ENCODE peak calls at places on chromosomes 12 and 14, in five cellular contexts. Z is GM12878, E is K562, B is tibial nerve, K is suprapubic skin. U is an unnamed sample.

GRCh38 chr12:121190523-121191031 is 19.4 kb upstream of the P2RX4 start:
- DNase-seq in B (no peak), Z (no peak), E (no peak), K (no peak), U (no peak)

GRCh38 chr12:46886541-46887041 is 60.8 kb upstream of the SLC38A4 start:
- DNase-seq in Z (no peak), B (no peak), E (no peak), K (no peak), U (no peak)

GRCh38 chr12:113880337-113880736 is 85.8 kb downstream of the RBM19 start:
- DNase-seq in E (no peak), K (no peak), Z (no peak), B (no peak), U (no peak)

GRCh38 chr12:110658242-110658641 is 30.7 kb downstream of the HVCN1 start:
- DNase-seq in B (no peak), K (no peak), E (no peak), Z (no peak), U (no peak)

GRCh38 chr12:63353559-63353958 is 202.6 kb upstream of the AVPR1A start:
- DNase-seq in Z (no peak), K (no peak), E (no peak), B (no peak), U (no peak)

GRCh38 chr14:23447634-23448353 is 12.3 kb upstream of the MYH7 start:
- DNase-seq in E (no peak), B (no peak), K (no peak), Z (no peak), U (peak; percentile 83)

GRCh38 chr12:120194534-120195395 is at the start of gene GCN1:
- DNase-seq in B (peak; percentile 70), E (peak; percentile 86), Z (no peak), K (peak; percentile 90), U (peak; percentile 87)

GRCh38 chr14:71834308-71835204 is 97.7 kb upstream of the RGS6 start:
- DNase-seq in B (no peak), Z (no peak), K (no peak), E (no peak), U (no peak)

GRCh38 chr14:67938046-67938445 is 118.5 kb downstream of the RAD51B start:
- DNase-seq in K (no peak), E (no peak), B (no peak), Z (no peak), U (no peak)

GRCh38 chr12:10362828-10363664 is 26.8 kb downstream of the KLRK1 start:
- DNase-seq in K (no peak), Z (peak; percentile 35), E (no peak), B (no peak), U (no peak)

GRCh38 chr14:87975636-87976035 is 17.3 kb downstream of the GALC start:
- DNase-seq in Z (no peak), E (no peak), B (no peak), K (no peak), U (no peak)

DNA sequence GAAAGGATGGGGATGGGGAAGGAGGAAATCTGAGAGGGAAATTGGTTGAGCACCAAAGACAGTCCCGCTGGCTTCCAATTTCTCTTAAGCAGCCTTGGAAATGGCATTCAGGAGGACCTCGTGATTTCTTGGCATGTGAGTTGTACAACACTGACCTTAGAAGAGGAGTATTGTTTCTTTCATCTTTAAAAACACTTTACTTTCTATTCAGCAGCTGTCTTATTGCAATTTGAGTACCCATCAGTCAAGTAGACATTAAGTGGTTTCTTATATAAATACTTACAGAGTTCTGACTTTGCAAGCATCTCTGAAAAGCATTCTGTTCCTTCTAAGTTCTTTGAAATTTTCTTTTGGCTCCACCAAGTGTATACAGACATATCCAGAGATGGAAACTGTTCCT is 83.2 kb downstream of the LMNTD1 start:
- DNase-seq in B (no peak), E (no peak), K (no peak), Z (no peak), U (no peak)
- TF ChIP-seq EP300 in B (no peak), E (no peak), K (no peak), Z (no peak), U (no peak)

GRCh38 chr12:47896633-47897032 is 8.2 kb downstream of the VDR start:
- DNase-seq in K (no peak), B (no peak), E (no peak), Z (no peak), U (peak; percentile 65)
- TF ChIP-seq EP300 in K (no peak), B (no peak), E (no peak), Z (no peak), U (no peak)

GRCh38 chr14:73851567-73852382 is at the start of gene PTGR2:
- DNase-seq in K (peak; percentile 96), E (peak; percentile 94), Z (peak; percentile 74), B (peak; percentile 95), U (peak; percentile 96)
- TF ChIP-seq EP300 in K (no peak), E (no peak), Z (no peak), B (peak; percentile 97), U (peak; percentile 3)

GRCh38 chr12:104611671-104612070 is 154.9 kb downstream of the CHST11 start:
- DNase-seq in B (no peak), E (no peak), K (no peak), Z (no peak), U (no peak)

GRCh38 chr12:104619305-104619704 is 162.6 kb downstream of the CHST11 start:
- DNase-seq in K (no peak), Z (no peak), E (peak; percentile 43), B (no peak), U (no peak)

GRCh38 chr12:104618691-104619090 is 161.9 kb downstream of the CHST11 start:
- DNase-seq in K (no peak), Z (no peak), E (no peak), B (no peak), U (no peak)

GRCh38 chr12:104612381-104612780 is 155.6 kb downstream of the CHST11 start:
- DNase-seq in K (no peak), Z (no peak), E (no peak), B (no peak), U (no peak)

DNA sequence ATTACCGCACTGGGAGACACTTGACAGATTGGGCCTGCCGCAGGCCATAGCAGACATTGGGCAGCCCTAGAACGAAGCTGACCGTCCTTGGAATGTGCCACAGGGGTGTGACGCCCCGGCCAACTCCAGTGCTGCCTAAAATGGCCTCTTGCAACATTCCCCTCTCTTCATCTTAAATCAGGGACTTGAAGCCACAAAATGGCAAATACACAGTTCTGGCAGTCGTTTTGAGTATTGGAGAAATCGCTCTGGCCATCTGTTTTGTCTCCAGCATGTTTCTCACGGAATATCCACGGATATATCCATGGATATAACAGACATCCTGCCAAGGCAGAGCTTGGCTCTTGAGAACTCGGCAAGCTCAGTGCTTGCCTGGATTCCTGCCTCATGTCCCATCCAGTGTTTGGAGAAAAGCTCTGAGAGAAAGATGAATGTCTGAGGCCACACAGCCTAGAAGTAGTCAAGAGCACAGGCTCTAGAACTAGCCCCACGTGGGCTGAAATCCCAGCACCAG is 158.4 kb downstream of the CHST11 start:
- DNase-seq in B (no peak), K (no peak), E (no peak), Z (no peak), U (peak; percentile 29)
- TF ChIP-seq EP300 in B (no peak), K (no peak), E (no peak), Z (no peak), U (no peak)

GRCh38 chr12:67665679-67666078 is 17.1 kb downstream of the DYRK2 start:
- DNase-seq in B (no peak), E (no peak), Z (no peak), K (no peak), U (no peak)

GRCh38 chr12:67661311-67662011 is 12.9 kb downstream of the DYRK2 start:
- DNase-seq in E (no peak), K (no peak), B (no peak), Z (no peak), U (no peak)

GRCh38 chr12:67659296-67659695 is 10.8 kb downstream of the DYRK2 start:
- DNase-seq in E (no peak), K (no peak), B (no peak), Z (no peak), U (no peak)

GRCh38 chr12:67666605-67667004 is 18.1 kb downstream of the DYRK2 start:
- DNase-seq in E (no peak), B (no peak), Z (no peak), K (no peak), U (no peak)

DNA sequence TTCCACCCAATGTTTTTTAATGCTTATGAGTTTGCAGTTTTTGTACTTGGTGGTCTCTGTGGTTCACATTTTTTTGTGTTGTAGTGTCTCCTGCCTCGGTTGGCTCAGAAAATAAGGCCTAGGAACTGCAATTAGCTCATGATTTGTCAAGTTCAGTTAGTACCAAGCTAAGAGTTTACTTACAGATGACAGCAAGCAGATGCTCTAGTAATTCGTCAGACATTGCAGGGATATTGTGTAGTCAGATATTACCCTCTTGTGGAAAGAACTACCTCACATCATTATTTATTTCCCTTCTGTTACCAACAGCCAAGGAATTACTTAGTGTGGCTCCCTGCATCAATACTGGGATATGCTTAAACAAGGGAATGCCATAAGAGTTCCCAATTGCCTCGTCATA is 14.6 kb downstream of the DYRK2 start:
- DNase-seq in E (no peak), B (no peak), K (no peak), Z (no peak), U (no peak)
- TF ChIP-seq EP300 in E (no peak), B (no peak), K (no peak), Z (no peak), U (no peak)

DNA sequence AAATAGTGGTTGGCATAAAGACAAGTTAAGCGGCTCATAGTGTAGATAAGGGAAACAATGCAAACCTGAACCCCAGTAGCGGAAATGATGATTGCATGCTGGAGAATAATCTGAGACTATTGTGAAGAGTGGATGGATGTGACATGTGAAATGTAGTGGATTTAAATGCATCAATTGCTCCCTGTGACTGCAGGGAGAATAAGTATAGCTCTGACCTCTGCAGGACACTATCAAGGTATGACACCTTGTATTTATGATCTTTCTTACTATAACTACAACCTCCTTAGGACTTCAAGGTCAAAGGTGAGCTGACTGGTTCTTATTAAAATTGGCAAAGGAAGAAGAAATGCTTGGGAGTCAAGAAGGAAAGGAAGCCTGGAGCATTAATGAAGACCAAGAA is 285.6 kb downstream of the GRIN2B start:
- DNase-seq in Z (no peak), B (no peak), K (no peak), E (no peak), U (no peak)
- TF ChIP-seq EP300 in Z (no peak), B (no peak), K (no peak), E (no peak), U (no peak)

DNA sequence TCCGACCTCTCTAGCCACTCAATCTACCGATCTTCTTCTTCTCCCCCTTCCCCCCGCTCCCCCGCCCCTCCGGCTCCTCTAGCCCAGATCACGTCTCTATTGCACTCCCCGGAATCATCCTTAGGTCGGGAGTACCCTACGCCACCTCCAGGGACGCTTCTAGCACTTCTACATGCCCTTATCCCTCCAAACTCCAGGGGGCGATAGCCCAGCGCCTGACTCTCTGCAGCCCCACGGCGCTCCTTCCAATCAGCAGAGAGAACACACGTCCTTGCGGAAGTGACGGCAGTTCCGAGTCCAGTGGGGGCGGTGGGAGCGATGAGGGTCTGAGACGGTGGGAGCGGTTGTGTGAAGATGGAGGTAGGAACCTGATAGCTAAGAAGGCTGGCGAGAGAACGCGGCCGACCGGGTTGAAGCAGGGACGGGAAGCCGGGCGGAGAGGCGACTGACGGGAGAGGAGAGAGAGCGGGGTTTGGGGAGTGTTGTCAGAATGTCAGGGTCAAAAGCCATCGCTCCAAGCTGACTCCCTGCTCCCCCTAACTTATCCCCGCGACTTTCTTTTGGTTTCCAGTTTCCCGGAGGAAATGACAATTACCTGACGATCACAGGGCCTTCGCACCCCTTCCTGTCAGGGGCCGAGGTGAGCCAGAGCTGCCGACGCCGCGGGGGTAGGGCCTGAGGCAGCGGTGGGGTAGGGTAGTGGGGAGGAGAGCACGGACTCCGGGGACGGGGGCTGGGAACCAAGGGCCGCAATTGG is at the start of the genes RAB2B and TOX4:
- DNase-seq in K (peak; percentile 96), Z (peak; percentile 94), E (peak; percentile 88), B (peak; percentile 96), U (peak; percentile 97)
- TF ChIP-seq EP300 in K (no peak), Z (peak; percentile 46), E (peak; percentile 24), B (peak; percentile 94), U (no peak)

U was measured in transverse colon.